ENCODE peak calls at places on chromosome 3, in nine cellular contexts. G is fibroblast of the aortic adventitia; J is upper lobe of right lung; H is thyroid gland; S is HL-60; W is astrocyte of the spinal cord; R is AG09319; A is CD4-positive, alpha-beta T cell; I is cardiac fibroblast. Z is an unnamed sample.

GRCh38 chr3:38222032-38222634 is 43.5 kb upstream of the SLC22A13 start:
- DNase-seq in G (no peak), J (no peak), H (no peak), S (no peak), W (no peak), R (no peak), A (no peak), I (no peak), Z (no peak)

GRCh38 chr3:851098-851790 is 241.6 kb upstream of the CNTN6 start:
- DNase-seq in G (no peak), J (no peak), H (no peak), S (no peak), W (no peak), R (no peak), A (no peak), I (peak; percentile 27), Z (no peak)

GRCh38 chr3:99396651-99397050 is 241.7 kb upstream of the COL8A1 start:
- DNase-seq in G (peak; percentile 51), J (no peak), H (no peak), S (no peak), W (no peak), R (no peak), A (no peak), I (peak; percentile 14), Z (no peak)

GRCh38 chr3:183446838-183447205 is 18.4 kb upstream of the MCF2L2 start:
- DNase-seq in G (no peak), J (no peak), H (no peak), S (no peak), W (no peak), R (no peak), A (no peak), I (no peak), Z (no peak)

GRCh38 chr3:69842789-69843188 is 103.5 kb downstream of the MITF start:
- DNase-seq in G (no peak), J (no peak), H (peak; percentile 65), S (no peak), W (no peak), R (no peak), A (no peak), I (no peak), Z (no peak)

GRCh38 chr3:50525987-50526386 is 22.6 kb upstream of the CACNA2D2 start:
- DNase-seq in G (peak; percentile 46), J (peak; percentile 81), H (peak; percentile 55), S (peak; percentile 67), W (peak; percentile 36), R (no peak), A (no peak), I (peak; percentile 58), Z (peak; percentile 56)

GRCh38 chr3:99536555-99537314 is 101.7 kb upstream of the COL8A1 start:
- DNase-seq in G (peak; percentile 28), J (no peak), H (no peak), S (no peak), W (no peak), R (no peak), A (no peak), I (peak; percentile 54), Z (no peak)

GRCh38 chr3:8962226-8962861 is 928 bp downstream of the RAD18 start:
- DNase-seq in G (no peak), J (no peak), H (no peak), S (no peak), W (no peak), R (no peak), A (no peak), I (peak; percentile 24), Z (no peak)

GRCh38 chr3:49132437-49133225 is at the start of gene LAMB2:
- DNase-seq in G (peak; percentile 84), J (peak; percentile 80), H (peak; percentile 79), S (no peak), W (peak; percentile 86), R (peak; percentile 57), A (no peak), I (peak; percentile 80), Z (peak; percentile 71)

GRCh38 chr3:171195686-171196085 is 169.2 kb upstream of the SLC2A2 start:
- DNase-seq in G (peak; percentile 41), J (no peak), H (no peak), S (no peak), W (no peak), R (no peak), A (no peak), I (no peak), Z (no peak)

GRCh38 chr3:149751551-149751950 is 738 bp downstream of the COMMD2 start:
- DNase-seq in G (peak; percentile 9), J (no peak), H (no peak), S (no peak), W (no peak), R (no peak), A (no peak), I (no peak), Z (no peak)

GRCh38 chr3:126156468-126156867 is 23.9 kb downstream of the ALDH1L1 start:
- DNase-seq in G (no peak), J (no peak), H (no peak), S (no peak), W (no peak), R (no peak), A (no peak), I (peak; percentile 11), Z (no peak)

GRCh38 chr3:161443921-161444457 is 52.6 kb upstream of the OTOL1 start:
- DNase-seq in G (no peak), J (no peak), H (no peak), S (no peak), W (no peak), R (no peak), A (no peak), I (no peak), Z (no peak)

GRCh38 chr3:161454615-161455014 is 42.0 kb upstream of the OTOL1 start:
- DNase-seq in G (no peak), J (no peak), H (no peak), S (no peak), W (no peak), R (no peak), A (no peak), I (no peak), Z (no peak)

GRCh38 chr3:161444678-161445077 is 51.9 kb upstream of the OTOL1 start:
- DNase-seq in G (no peak), J (no peak), H (no peak), S (no peak), W (peak; percentile 68), R (no peak), A (no peak), I (no peak), Z (no peak)

GRCh38 chr3:161452179-161452578 is 44.4 kb upstream of the OTOL1 start:
- DNase-seq in G (no peak), J (no peak), H (no peak), S (no peak), W (no peak), R (no peak), A (no peak), I (no peak), Z (no peak)

GRCh38 chr3:161449784-161450183 is 46.8 kb upstream of the OTOL1 start:
- DNase-seq in G (no peak), J (no peak), H (no peak), S (no peak), W (no peak), R (no peak), A (no peak), I (no peak), Z (no peak)
- TF ChIP-seq CTCF in G (no peak), J (no peak), H (no peak), S (no peak), W (no peak), R (no peak), A (no peak), I (no peak), Z (no peak)

GRCh38 chr3:55619186-55619808 is 132.2 kb upstream of the WNT5A start:
- DNase-seq in G (no peak), J (no peak), H (no peak), S (no peak), W (no peak), R (peak; percentile 34), A (no peak), I (no peak), Z (no peak)
- TF ChIP-seq CTCF in G (no peak), J (no peak), H (no peak), S (no peak), W (no peak), R (no peak), A (no peak), I (no peak), Z (no peak)

GRCh38 chr3:151259664-151260063 is 18.7 kb downstream of the P2RY14 start:
- DNase-seq in G (no peak), J (no peak), H (no peak), S (no peak), W (no peak), R (no peak), A (no peak), I (no peak), Z (no peak)
- TF ChIP-seq CTCF in G (no peak), J (no peak), H (no peak), S (no peak), W (no peak), R (no peak), A (no peak), I (no peak), Z (no peak)

GRCh38 chr3:108505811-108506210 is 4.6 kb downstream of the MYH15 start:
- DNase-seq in G (no peak), J (no peak), H (no peak), S (no peak), W (no peak), R (no peak), A (no peak), I (no peak), Z (no peak)
- TF ChIP-seq CTCF in G (no peak), J (no peak), H (no peak), S (no peak), W (no peak), R (no peak), A (no peak), I (no peak), Z (no peak)

GRCh38 chr3:147940400-147940799 is 531.2 kb downstream of the ZIC1 start:
- DNase-seq in G (peak; percentile 44), J (no peak), H (no peak), S (no peak), W (peak; percentile 48), R (no peak), A (no peak), I (no peak), Z (no peak)
- TF ChIP-seq CTCF in G (peak; percentile 16), J (no peak), H (no peak), S (no peak), W (peak; percentile 11), R (no peak), A (no peak), I (no peak), Z (no peak)

Z was measured in endothelial cell.